ENCODE peak calls at places on chromosomes 3 and 15, in four cellular contexts. Z is esophagus squamous epithelium, W is KG1, T is cardiac muscle cell. D is an unnamed sample.

GRCh38 chr3:32401541-32402052 is 9.9 kb downstream of the CMTM7 start:
- DNase-seq in T (peak), Z (peak), W (peak), D (no peak)

GRCh38 chr3:128163432-128163831 is 10.2 kb downstream of the EEFSEC start:
- DNase-seq in W (no peak), Z (no peak), T (no peak), D (no peak)

GRCh38 chr15:70792171-70792573 is 28.8 kb upstream of the UACA start:
- DNase-seq in Z (no peak), W (no peak), T (no peak), D (no peak)

GRCh38 chr3:64008487-64008886 is 14.8 kb downstream of the PSMD6 start:
- DNase-seq in W (no peak), T (no peak), Z (no peak), D (no peak)

GRCh38 chr15:61681676-61682075 is 378.6 kb downstream of the VPS13C start:
- DNase-seq in Z (no peak), T (no peak), W (no peak), D (no peak)

GRCh38 chr3:129004639-129005295 is 3.7 kb downstream of the EFCC1 start:
- DNase-seq in W (no peak), Z (no peak), T (no peak), D (no peak)

GRCh38 chr3:69764861-69765260 is 25.6 kb downstream of the MITF start:
- DNase-seq in Z (no peak), W (no peak), T (peak), D (no peak)

GRCh38 chr3:32220006-32220405 is 18.5 kb upstream of the CMTM8 start:
- DNase-seq in T (no peak), W (no peak), Z (no peak), D (no peak)

GRCh38 chr3:62961874-62962556 is 86.8 kb upstream of the CADPS start:
- DNase-seq in Z (no peak), W (no peak), T (no peak), D (no peak)

GRCh38 chr3:8952130-8952529 is 11.1 kb downstream of the RAD18 start:
- DNase-seq in T (no peak), W (no peak), Z (no peak), D (no peak)

GRCh38 chr3:50290116-50290745 is 2.0 kb downstream of the IFRD2 start:
- DNase-seq in T (no peak), Z (no peak), W (no peak), D (no peak)

GRCh38 chr3:163490119-163490518 is 1588.2 kb downstream of the SI start:
- DNase-seq in W (peak), T (peak), Z (no peak), D (no peak)

GRCh38 chr3:42504334-42505202 is 2.1 kb downstream of the VIPR1 start:
- DNase-seq in T (no peak), Z (no peak), W (no peak), D (no peak)

GRCh38 chr3:103589770-103590169 is 1155.0 kb downstream of the ZPLD1 start:
- DNase-seq in T (no peak), W (no peak), Z (no peak), D (no peak)

GRCh38 chr3:4850211-4850927 is 128.9 kb upstream of the BHLHE40 start:
- DNase-seq in Z (no peak), T (no peak), W (no peak), D (no peak)

D was measured in thoracic aorta.